ENCODE peak calls at places on chromosomes 2 and 18, in ten cellular contexts. I, J, T, A, Y, Q, D, P, L and V are unnamed samples. For H3K27me3 and H3K36me3, the result is how much of the 10 kb centered on the place peaks cover.

GRCh38 chr2:100018794-100019193 is 123.6 kb downstream of the AFF3 start:
- DNase-seq in I (no peak), J (no peak), T (no peak), A (no peak), Y (peak), Q (no peak), D (no peak), P (peak), L (no peak), V (peak)

GRCh38 chr2:19748073-19748375 is 153.8 kb downstream of the TTC32 start:
- DNase-seq in I (no peak), J (no peak), T (no peak), A (no peak), Y (no peak), Q (no peak), D (no peak), P (no peak), L (no peak), V (no peak)

GRCh38 chr2:167929461-167929860 is 317.9 kb downstream of the STK39 start:
- DNase-seq in I (no peak), J (no peak), T (no peak), A (no peak), Y (no peak), Q (no peak), D (no peak), P (no peak), L (no peak), V (no peak)

GRCh38 chr2:218081063-218081462 is 12.0 kb downstream of the RUFY4 start:
- DNase-seq in I (no peak), J (no peak), T (no peak), A (peak), Y (no peak), Q (no peak), D (peak), P (no peak), L (no peak), V (no peak)

GRCh38 chr18:46416706-46417638 is 240.0 kb downstream of the LOXHD1 start:
- DNase-seq in I (no peak), J (no peak), T (no peak), A (peak), Y (no peak), Q (no peak), D (no peak), P (no peak), L (no peak), V (no peak)

GRCh38 chr2:168661404-168661869 is 141.0 kb upstream of the NOSTRIN start:
- DNase-seq in I (no peak), J (no peak), T (peak), A (no peak), Y (no peak), Q (no peak), D (no peak), P (no peak), L (no peak), V (no peak)

GRCh38 chr18:275486-275885 is 7.6 kb upstream of the THOC1 start:
- DNase-seq in I (no peak), J (no peak), T (no peak), A (no peak), Y (no peak), Q (no peak), D (no peak), P (no peak), L (no peak), V (no peak)

GRCh38 chr2:233419626-233420431 is 65.5 kb downstream of the DGKD start:
- DNase-seq in I (peak), J (peak), T (peak), A (no peak), Y (no peak), Q (no peak), D (no peak), P (peak), L (no peak), V (peak)

GRCh38 chr18:62942578-62942977 is 227.2 kb downstream of the PHLPP1 start:
- DNase-seq in I (peak), J (no peak), T (no peak), A (no peak), Y (no peak), Q (no peak), D (no peak), P (no peak), L (no peak), V (no peak)

GRCh38 chr2:113760400-113760799 is 4.0 kb upstream of the SLC35F5 start:
- DNase-seq in I (no peak), J (no peak), T (no peak), A (no peak), Y (peak), Q (peak), D (no peak), P (peak), L (no peak), V (peak)

GRCh38 chr2:217899231-217900009 is 103.4 kb downstream of the TNS1 start:
- DNase-seq in I (peak), J (peak), T (peak), A (peak), Y (peak), Q (no peak), D (no peak), P (peak), L (no peak), V (peak)

GRCh38 chr18:29181151-29181901 is 1004.4 kb upstream of the CDH2 start:
- DNase-seq in I (peak), J (peak), T (no peak), A (no peak), Y (peak), Q (no peak), D (no peak), P (peak), L (no peak), V (peak)

GRCh38 chr18:59994357-59994756 is 94.6 kb downstream of the PMAIP1 start:
- DNase-seq in I (no peak), J (no peak), T (peak), A (peak), Y (no peak), Q (no peak), D (no peak), P (peak), L (no peak), V (no peak)

GRCh38 chr2:1784986-1785617 is 40.8 kb upstream of the PXDN start:
- DNase-seq in I (no peak), J (no peak), T (no peak), A (no peak), Y (no peak), Q (no peak), D (no peak), P (no peak), L (no peak), V (no peak)

GRCh38 chr2:179260224-179260623 is 4.4 kb downstream of the SESTD1 start:
- DNase-seq in I (peak), J (no peak), T (no peak), A (no peak), Y (no peak), Q (no peak), D (no peak), P (no peak), L (no peak), V (no peak)

GRCh38 chr18:63997041-63997440 is 27.2 kb downstream of the SERPINB8 start:
- DNase-seq in I (peak), J (no peak), T (no peak), A (no peak), Y (no peak), Q (no peak), D (no peak), P (no peak), L (no peak), V (no peak)

GRCh38 chr2:219274392-219274921 is 4.7 kb upstream of the DNAJB2 start:
- DNase-seq in I (peak), J (no peak), T (no peak), A (no peak), Y (peak), Q (peak), D (no peak), P (peak), L (no peak), V (peak)

GRCh38 chr2:116953-117352 is 70.6 kb upstream of the FAM110C start:
- DNase-seq in I (no peak), J (no peak), T (no peak), A (no peak), Y (no peak), Q (no peak), D (no peak), P (no peak), L (no peak), V (no peak)

GRCh38 chr18:45060102-45060501 is 379.4 kb downstream of the SETBP1 start:
- DNase-seq in I (peak), J (no peak), T (no peak), A (no peak), Y (no peak), Q (no peak), D (no peak), P (no peak), L (no peak), V (no peak)

GRCh38 chr2:113848758-113849460 is 41.0 kb upstream of the ACTR3 start:
- DNase-seq in I (peak), J (no peak), T (no peak), A (no peak), Y (peak), Q (no peak), D (no peak), P (peak), L (no peak), V (peak)

GRCh38 chr2:214731008-214731407 is 78.5 kb downstream of the BARD1 start:
- DNase-seq in I (peak), J (no peak), T (no peak), A (no peak), Y (no peak), Q (no peak), D (no peak), P (no peak), L (no peak), V (no peak)

GRCh38 chr2:82790277-82791021 is 1668.6 kb downstream of the SUCLG1 start:
- DNase-seq in I (no peak), J (no peak), T (peak), A (no peak), Y (peak), Q (no peak), D (no peak), P (peak), L (no peak), V (peak)

GRCh38 chr18:44938396-44939036 is 257.8 kb downstream of the SETBP1 start:
- DNase-seq in I (no peak), J (peak), T (peak), A (no peak), Y (no peak), Q (no peak), D (no peak), P (no peak), L (no peak), V (no peak)

GRCh38 chr2:201964631-201965206 is 68.9 kb upstream of the FZD7 start:
- DNase-seq in I (no peak), J (no peak), T (no peak), A (no peak), Y (peak), Q (no peak), D (no peak), P (no peak), L (no peak), V (no peak)

GRCh38 chr2:197239434-197239833 is 71.1 kb downstream of the ANKRD44 start:
- DNase-seq in I (no peak), J (no peak), T (no peak), A (no peak), Y (no peak), Q (no peak), D (no peak), P (no peak), L (no peak), V (no peak)

GRCh38 chr2:109260886-109261700 is 132.1 kb downstream of the SH3RF3 start:
- DNase-seq in I (peak), J (peak), T (peak), A (peak), Y (no peak), Q (no peak), D (no peak), P (peak), L (no peak), V (no peak)

GRCh38 chr2:238101891-238102841 is 2.0 kb downstream of the ESPNL start:
- DNase-seq in I (no peak), J (peak), T (no peak), A (no peak), Y (no peak), Q (no peak), D (no peak), P (no peak), L (peak), V (no peak)

GRCh38 chr2:85537600-85538506 is 1.1 kb upstream of the MAT2A start:
- DNase-seq in I (no peak), J (peak), T (peak), A (peak), Y (no peak), Q (peak), D (peak), P (no peak), L (peak), V (peak)

DNA sequence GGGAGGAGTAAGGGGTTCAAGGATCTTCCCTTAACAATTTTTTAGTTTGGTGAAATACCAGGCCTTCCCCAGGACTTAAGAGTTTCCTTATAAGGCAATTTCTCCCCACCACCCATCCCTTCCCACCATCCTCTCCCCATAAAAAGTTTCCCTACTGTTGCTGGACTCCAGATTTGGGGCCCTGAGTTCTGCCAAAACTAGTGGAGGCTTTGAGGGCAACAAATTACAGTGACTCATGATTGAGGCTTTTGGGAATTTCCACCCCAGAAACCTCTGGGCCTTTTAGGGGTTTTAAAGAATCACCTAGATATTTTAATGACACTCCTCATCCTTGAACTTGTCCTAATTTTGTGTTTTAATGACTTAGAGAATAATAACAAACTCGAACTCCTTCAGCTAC is 14.3 kb upstream of the EN1 start:
- DNase-seq in I (peak), J (no peak), T (no peak), A (no peak), Y (no peak), Q (no peak), D (no peak), P (no peak), L (no peak), V (peak)
- H3K27me3 ChIP-seq in I (under half), J (under half), T (half or more), A (under half), Y (under half), Q (half or more), D (under half), P (half or more), L (under half), V (under half)

GRCh38 chr2:28394997-28395333 is 2.3 kb downstream of the FOSL2 start:
- DNase-seq in I (no peak), J (no peak), T (no peak), A (no peak), Y (no peak), Q (no peak), D (no peak), P (no peak), L (no peak), V (no peak)
- H3K4me3 ChIP-seq in I (peak), J (peak), T (no peak), A (no peak), Y (peak), Q (peak), D (no peak), P (peak), L (peak), V (peak)

GRCh38 chr2:235056768-235057167 is 105.0 kb downstream of the SH3BP4 start:
- DNase-seq in I (no peak), J (no peak), T (no peak), A (no peak), Y (no peak), Q (no peak), D (no peak), P (no peak), L (no peak), V (no peak)

GRCh38 chr2:235054497-235054896 is 102.7 kb downstream of the SH3BP4 start:
- DNase-seq in I (no peak), J (no peak), T (no peak), A (no peak), Y (peak), Q (no peak), D (no peak), P (no peak), L (no peak), V (no peak)

GRCh38 chr2:235055891-235056516 is 104.2 kb downstream of the SH3BP4 start:
- DNase-seq in I (peak), J (peak), T (peak), A (no peak), Y (no peak), Q (no peak), D (no peak), P (no peak), L (no peak), V (no peak)

GRCh38 chr2:235053649-235054048 is 101.8 kb downstream of the SH3BP4 start:
- DNase-seq in I (no peak), J (peak), T (no peak), A (no peak), Y (no peak), Q (no peak), D (no peak), P (no peak), L (peak), V (no peak)

GRCh38 chr2:235054919-235055318 is 103.1 kb downstream of the SH3BP4 start:
- DNase-seq in I (no peak), J (no peak), T (no peak), A (no peak), Y (no peak), Q (no peak), D (no peak), P (no peak), L (no peak), V (no peak)
- H3K36me3 ChIP-seq in I (under half), J (under half), T (under half), A (under half), Y (under half), Q (under half), D (under half), P (under half), L (under half), V (half or more)

GRCh38 chr2:231000211-231000904 is 4.4 kb downstream of the SPATA3 start:
- DNase-seq in I (no peak), J (no peak), T (peak), A (no peak), Y (no peak), Q (no peak), D (no peak), P (no peak), L (no peak), V (no peak)
- H3K27me3 ChIP-seq in I (under half), J (under half), T (under half), A (under half), Y (under half), Q (half or more), D (under half), P (under half), L (under half), V (under half)

GRCh38 chr18:23992119-23992940 is 22.2 kb upstream of the TTC39C start:
- DNase-seq in I (peak), J (peak), T (no peak), A (no peak), Y (peak), Q (peak), D (peak), P (peak), L (peak), V (peak)

GRCh38 chr18:23995180-23995579 is 19.4 kb upstream of the TTC39C start:
- DNase-seq in I (no peak), J (no peak), T (no peak), A (no peak), Y (no peak), Q (no peak), D (peak), P (no peak), L (no peak), V (no peak)

GRCh38 chr18:23998018-23998417 is 16.5 kb upstream of the TTC39C start:
- DNase-seq in I (no peak), J (no peak), T (no peak), A (no peak), Y (no peak), Q (no peak), D (no peak), P (no peak), L (no peak), V (no peak)

GRCh38 chr18:23992941-23993280 is 21.6 kb upstream of the TTC39C start:
- DNase-seq in I (no peak), J (no peak), T (no peak), A (no peak), Y (no peak), Q (no peak), D (no peak), P (no peak), L (no peak), V (no peak)

DNA sequence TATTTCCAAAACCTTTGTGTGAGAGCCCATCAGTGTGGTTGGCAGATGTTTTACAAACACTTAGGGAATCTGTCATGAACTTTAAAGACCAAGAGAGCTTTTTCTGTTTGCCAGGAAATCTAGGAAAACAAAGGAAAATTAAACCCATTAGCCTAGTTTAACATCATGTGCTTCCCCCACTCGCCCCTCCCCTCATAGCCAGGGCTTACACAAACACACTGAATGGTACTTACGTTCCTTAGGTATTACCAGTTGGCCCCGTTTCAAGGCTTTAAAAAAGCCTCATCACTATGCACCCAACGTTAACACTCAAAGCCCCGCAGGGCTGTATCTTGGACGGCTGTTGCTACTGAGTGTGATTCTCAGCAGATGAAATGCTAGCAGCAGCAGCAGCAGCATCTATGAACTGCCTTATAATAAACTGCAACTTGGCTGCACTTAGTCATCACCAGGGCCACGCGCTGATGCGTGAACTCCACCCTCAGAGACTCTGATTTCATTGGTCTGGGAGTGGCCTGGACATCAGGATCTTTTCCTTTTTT is 20.1 kb upstream of the TTC39C start:
- DNase-seq in I (peak), J (peak), T (peak), A (no peak), Y (peak), Q (no peak), D (no peak), P (peak), L (no peak), V (peak)
- H3K4me3 ChIP-seq in I (no peak), J (peak), T (no peak), A (no peak), Y (peak), Q (no peak), D (peak), P (no peak), L (no peak), V (no peak)

GRCh38 chr18:6207941-6208340 is 206.8 kb downstream of the L3MBTL4 start:
- DNase-seq in I (no peak), J (no peak), T (no peak), A (no peak), Y (no peak), Q (no peak), D (no peak), P (no peak), L (no peak), V (no peak)
- H3K36me3 ChIP-seq in I (under half), J (under half), T (under half), A (under half), Y (under half), Q (under half), D (under half), P (under half), L (under half), V (under half)

GRCh38 chr2:172084484-172084733 is 898 bp upstream of the DLX1 start:
- DNase-seq in I (no peak), J (no peak), T (no peak), A (no peak), Y (no peak), Q (no peak), D (peak), P (no peak), L (no peak), V (peak)
- H3K27me3 ChIP-seq in I (under half), J (under half), T (half or more), A (under half), Y (half or more), Q (half or more), D (under half), P (half or more), L (under half), V (under half)

GRCh38 chr2:226971770-226972169 is 135.9 kb downstream of the RHBDD1 start:
- DNase-seq in I (no peak), J (no peak), T (no peak), A (no peak), Y (no peak), Q (no peak), D (no peak), P (no peak), L (no peak), V (no peak)

GRCh38 chr2:226971029-226971584 is 135.3 kb downstream of the RHBDD1 start:
- DNase-seq in I (no peak), J (no peak), T (no peak), A (no peak), Y (no peak), Q (no peak), D (no peak), P (no peak), L (no peak), V (no peak)

GRCh38 chr2:226973821-226974220 is 138.0 kb downstream of the RHBDD1 start:
- DNase-seq in I (no peak), J (no peak), T (no peak), A (no peak), Y (no peak), Q (no peak), D (no peak), P (no peak), L (no peak), V (no peak)

GRCh38 chr2:226969412-226969811 is 133.6 kb downstream of the RHBDD1 start:
- DNase-seq in I (no peak), J (no peak), T (no peak), A (no peak), Y (peak), Q (no peak), D (no peak), P (peak), L (no peak), V (no peak)

DNA sequence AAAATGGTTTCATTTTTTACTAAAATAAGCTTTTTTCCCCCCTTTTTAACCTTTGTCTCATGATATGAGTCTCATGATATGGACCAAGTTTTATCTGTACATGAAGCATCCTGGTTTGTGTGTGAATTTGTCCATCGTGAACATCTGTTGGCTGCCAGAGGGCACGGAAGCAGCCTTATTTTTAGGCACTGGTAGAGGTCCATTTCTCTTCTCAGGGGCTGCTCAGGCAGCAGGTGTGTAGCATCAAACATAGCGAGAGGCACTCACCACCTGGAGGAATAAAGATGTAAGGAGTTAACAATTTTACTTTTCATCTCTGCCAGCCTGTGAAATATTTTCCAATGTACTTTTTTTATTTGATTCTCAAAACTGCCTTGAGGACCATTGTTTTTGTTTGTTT is 134.5 kb downstream of the RHBDD1 start:
- DNase-seq in I (no peak), J (no peak), T (no peak), A (no peak), Y (no peak), Q (no peak), D (no peak), P (no peak), L (no peak), V (no peak)
- H3K4me3 ChIP-seq in I (no peak), J (no peak), T (no peak), A (no peak), Y (no peak), Q (no peak), D (peak), P (no peak), L (no peak), V (no peak)